ENCODE peak calls at places on chromosomes 13 and 19, in nine cellular contexts. F is Peyer's patch, Y is body of pancreas, E is uterus, A is breast epithelium, D is testis, L is tibial nerve, M is stomach, H is adrenal gland. I is an unnamed sample.

GRCh38 chr13:47337781-47338507 is 441.1 kb upstream of the HTR2A start:
- DNase-seq in F (no peak), Y (no peak), E (no peak), A (no peak), D (no peak), L (no peak), M (no peak), H (no peak), I (no peak)

GRCh38 chr19:29702958-29703320 is 12.1 kb downstream of the C19orf12 start:
- DNase-seq in F (no peak), Y (no peak), E (no peak), A (no peak), D (no peak), L (no peak), M (no peak), H (no peak), I (no peak)

GRCh38 chr13:38657191-38657590 is 29.7 kb upstream of the FREM2 start:
- DNase-seq in F (no peak), Y (no peak), E (no peak), A (no peak), D (no peak), L (no peak), M (no peak), H (no peak), I (no peak)

GRCh38 chr13:110347535-110348308 is 40.6 kb downstream of the COL4A2 start:
- DNase-seq in F (no peak), Y (no peak), E (peak), A (peak), D (no peak), L (no peak), M (no peak), H (peak), I (peak)

GRCh38 chr13:81048026-81048461 is 707.1 kb upstream of the SPRY2 start:
- DNase-seq in F (no peak), Y (no peak), E (no peak), A (no peak), D (no peak), L (no peak), M (no peak), H (no peak), I (no peak)

GRCh38 chr13:30120133-30120822 is 187.1 kb downstream of the KATNAL1 start:
- DNase-seq in F (no peak), Y (no peak), E (no peak), A (no peak), D (no peak), L (no peak), M (no peak), H (no peak), I (no peak)

GRCh38 chr19:29285878-29286277 is 72.9 kb upstream of the UQCRFS1 start:
- DNase-seq in F (no peak), Y (no peak), E (peak), A (no peak), D (no peak), L (no peak), M (no peak), H (no peak), I (peak)

GRCh38 chr19:35349614-35350521 is 2.2 kb downstream of the FFAR1 start:
- DNase-seq in F (peak), Y (peak), E (no peak), A (peak), D (no peak), L (no peak), M (no peak), H (no peak), I (peak)

GRCh38 chr13:93368705-93369104 is 142.1 kb downstream of the GPC6 start:
- DNase-seq in F (no peak), Y (no peak), E (no peak), A (no peak), D (no peak), L (no peak), M (no peak), H (no peak), I (no peak)

GRCh38 chr13:60696602-60697001 is 299.6 kb downstream of the TDRD3 start:
- DNase-seq in F (no peak), Y (no peak), E (no peak), A (no peak), D (no peak), L (no peak), M (no peak), H (no peak), I (no peak)

GRCh38 chr13:39038569-39038898 is 278 bp downstream of the NHLRC3 start:
- DNase-seq in F (peak), Y (no peak), E (no peak), A (no peak), D (peak), L (no peak), M (no peak), H (no peak), I (peak)

GRCh38 chr13:30755678-30756077 is 20.3 kb downstream of the ALOX5AP start:
- DNase-seq in F (no peak), Y (no peak), E (no peak), A (no peak), D (no peak), L (no peak), M (no peak), H (no peak), I (no peak)

GRCh38 chr13:111406636-111407035 is 86.2 kb downstream of the TEX29 start:
- DNase-seq in F (no peak), Y (no peak), E (no peak), A (no peak), D (no peak), L (no peak), M (no peak), H (no peak), I (no peak)

GRCh38 chr19:47433121-47433520 is 13.8 kb upstream of the MEIS3 start:
- DNase-seq in F (no peak), Y (no peak), E (no peak), A (no peak), D (no peak), L (no peak), M (no peak), H (no peak), I (no peak)

GRCh38 chr13:90445179-90445578 is 902.3 kb upstream of the MIR17HG start:
- DNase-seq in F (no peak), Y (peak), E (no peak), A (no peak), D (no peak), L (no peak), M (no peak), H (peak), I (peak)

GRCh38 chr19:48970923-48971395 is 5.8 kb downstream of the FTL start:
- DNase-seq in F (peak), Y (peak), E (peak), A (no peak), D (peak), L (peak), M (peak), H (peak), I (peak)

GRCh38 chr13:68078874-68079273 is 848.7 kb upstream of the PCDH9 start:
- DNase-seq in F (no peak), Y (no peak), E (no peak), A (no peak), D (no peak), L (no peak), M (no peak), H (no peak), I (no peak)

GRCh38 chr19:36032251-36033104 is at the start of gene CLIP3:
- DNase-seq in F (no peak), Y (peak), E (peak), A (no peak), D (peak), L (peak), M (no peak), H (no peak), I (peak)

GRCh38 chr19:55670280-55671053 is 4.6 kb upstream of the EPN1 start:
- DNase-seq in F (no peak), Y (peak), E (no peak), A (no peak), D (no peak), L (no peak), M (no peak), H (peak), I (no peak)

GRCh38 chr19:11693505-11694499 is 44.9 kb downstream of the ZNF823 start:
- DNase-seq in F (no peak), Y (no peak), E (no peak), A (no peak), D (no peak), L (no peak), M (no peak), H (no peak), I (no peak)

GRCh38 chr19:4233282-4233853 is 4.0 kb downstream of the EBI3 start:
- DNase-seq in F (peak), Y (peak), E (no peak), A (no peak), D (peak), L (peak), M (peak), H (peak), I (no peak)

GRCh38 chr13:78161266-78161665 is 242.6 kb upstream of the EDNRB start:
- DNase-seq in F (no peak), Y (no peak), E (no peak), A (no peak), D (no peak), L (no peak), M (no peak), H (no peak), I (no peak)

GRCh38 chr19:42267644-42268141 is 1.4 kb upstream of the CIC start:
- DNase-seq in F (no peak), Y (no peak), E (no peak), A (no peak), D (no peak), L (no peak), M (no peak), H (no peak), I (no peak)

GRCh38 chr13:36297259-36297599 is 385 bp downstream of the CCDC169 start:
- DNase-seq in F (no peak), Y (no peak), E (no peak), A (no peak), D (no peak), L (no peak), M (no peak), H (no peak), I (no peak)

GRCh38 chr19:2055871-2056809 is 5.1 kb upstream of the MKNK2 start:
- DNase-seq in F (peak), Y (peak), E (peak), A (no peak), D (peak), L (peak), M (no peak), H (no peak), I (peak)

GRCh38 chr13:31174018-31174417 is 12.3 kb upstream of the HSPH1 start:
- DNase-seq in F (no peak), Y (no peak), E (no peak), A (no peak), D (no peak), L (no peak), M (no peak), H (no peak), I (no peak)

GRCh38 chr19:4327252-4327876 is 11.3 kb downstream of the STAP2 start:
- DNase-seq in F (peak), Y (peak), E (peak), A (peak), D (peak), L (peak), M (peak), H (peak), I (peak)

GRCh38 chr19:610071-610800 is 20.6 kb downstream of the HCN2 start:
- DNase-seq in F (peak), Y (no peak), E (no peak), A (no peak), D (peak), L (no peak), M (peak), H (no peak), I (no peak)

GRCh38 chr19:405138-405965 is 3.6 kb downstream of the C2CD4C start:
- DNase-seq in F (no peak), Y (no peak), E (no peak), A (peak), D (no peak), L (no peak), M (no peak), H (no peak), I (no peak)

GRCh38 chr13:35687336-35687735 is 210.8 kb upstream of the MAB21L1 start:
- DNase-seq in F (no peak), Y (no peak), E (no peak), A (no peak), D (no peak), L (no peak), M (no peak), H (no peak), I (no peak)

GRCh38 chr19:47239610-47240296 is 8.8 kb upstream of the BBC3 start:
- DNase-seq in F (peak), Y (peak), E (peak), A (no peak), D (peak), L (no peak), M (peak), H (peak), I (peak)

GRCh38 chr19:5772416-5772815 is 12.1 kb downstream of the PRR22 start:
- DNase-seq in F (no peak), Y (no peak), E (no peak), A (no peak), D (no peak), L (no peak), M (no peak), H (no peak), I (no peak)

GRCh38 chr13:47628666-47629065 is 372.4 kb downstream of the SUCLA2 start:
- DNase-seq in F (no peak), Y (no peak), E (no peak), A (no peak), D (no peak), L (no peak), M (no peak), H (no peak), I (no peak)

GRCh38 chr13:31053098-31053497 is 108.6 kb downstream of the HSPH1 start:
- DNase-seq in F (no peak), Y (no peak), E (no peak), A (peak), D (no peak), L (no peak), M (no peak), H (peak), I (no peak)

GRCh38 chr13:77571956-77572355 is 36.5 kb downstream of the SCEL start:
- DNase-seq in F (no peak), Y (no peak), E (no peak), A (no peak), D (no peak), L (no peak), M (no peak), H (no peak), I (no peak)

GRCh38 chr19:42197375-42197817 is 20.1 kb downstream of the DEDD2 start:
- DNase-seq in F (peak), Y (no peak), E (no peak), A (no peak), D (no peak), L (no peak), M (no peak), H (no peak), I (no peak)

GRCh38 chr13:110391273-110391672 is 84.2 kb downstream of the COL4A2 start:
- DNase-seq in F (no peak), Y (no peak), E (no peak), A (no peak), D (no peak), L (no peak), M (no peak), H (no peak), I (no peak)

GRCh38 chr19:41224632-41225031 is 5.6 kb downstream of the AXL start:
- DNase-seq in F (no peak), Y (no peak), E (no peak), A (no peak), D (no peak), L (no peak), M (no peak), H (no peak), I (no peak)

GRCh38 chr13:66780814-66781213 is 449.3 kb downstream of the PCDH9 start:
- DNase-seq in F (no peak), Y (no peak), E (no peak), A (no peak), D (no peak), L (no peak), M (no peak), H (no peak), I (no peak)

DNA sequence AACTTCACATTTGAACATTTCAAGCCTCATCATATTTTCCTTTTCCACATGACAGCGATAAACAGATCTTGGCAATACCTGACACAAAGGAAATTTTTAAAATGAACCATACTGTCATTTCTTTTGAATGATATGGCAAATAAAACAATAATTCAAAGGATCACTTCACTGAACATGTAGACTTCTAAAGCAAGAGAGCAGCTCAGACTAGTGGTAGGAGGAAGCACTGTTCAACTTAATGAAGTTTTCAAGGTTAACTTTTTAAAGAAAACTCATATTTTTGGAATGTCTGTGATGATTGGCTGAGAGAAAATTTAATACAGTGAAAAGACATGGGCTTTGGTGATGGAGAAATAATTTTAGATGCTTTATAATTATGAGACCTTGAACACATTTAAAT is 198.0 kb downstream of the OXGR1 start:
- DNase-seq in F (no peak), Y (no peak), E (no peak), A (no peak), D (no peak), L (no peak), M (no peak), H (no peak), I (no peak)
- TF ChIP-seq CTCF in F (no peak), Y (no peak), E (no peak), A (no peak), D (peak), L (no peak), M (no peak), H (no peak), I (no peak)

GRCh38 chr13:46181799-46182490 is at the start of gene LCP1:
- DNase-seq in F (peak), Y (no peak), E (no peak), A (no peak), D (no peak), L (peak), M (peak), H (no peak), I (peak)
- TF ChIP-seq POLR2A in F (peak), Y (no peak), E (no peak), A (no peak), D (no peak), L (peak), M (no peak), H (peak), I (no peak)

DNA sequence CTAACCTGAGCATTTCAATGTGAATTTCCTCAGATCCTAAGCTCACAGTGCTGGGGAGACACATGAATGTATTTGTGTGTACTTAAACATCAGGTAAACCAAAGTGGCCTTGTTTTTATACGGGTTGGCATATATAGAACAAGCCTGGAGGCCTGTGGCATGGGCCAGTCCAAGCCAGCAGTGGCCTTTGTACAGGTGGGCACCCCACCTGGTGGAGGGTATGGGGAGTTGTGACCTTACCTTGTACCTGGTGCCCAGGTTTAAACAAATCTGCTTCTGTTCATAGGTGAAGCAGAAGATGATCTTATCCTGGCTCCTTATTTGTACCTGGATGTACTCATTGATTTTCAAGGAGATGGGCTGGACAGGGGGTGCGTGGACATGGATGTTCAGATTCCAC is 71.0 kb downstream of the ERICH6B start:
- DNase-seq in F (no peak), Y (no peak), E (no peak), A (no peak), D (no peak), L (no peak), M (no peak), H (no peak), I (no peak)
- TF ChIP-seq CTCF in F (no peak), Y (no peak), E (no peak), A (no peak), D (no peak), L (no peak), M (no peak), H (no peak), I (no peak)

GRCh38 chr19:10655457-10656312 is 1.5 kb downstream of the ILF3 start:
- DNase-seq in F (no peak), Y (peak), E (no peak), A (no peak), D (peak), L (no peak), M (no peak), H (peak), I (no peak)

GRCh38 chr19:10653732-10654609 is at the start of gene ILF3:
- DNase-seq in F (peak), Y (peak), E (peak), A (peak), D (peak), L (peak), M (peak), H (peak), I (peak)

GRCh38 chr19:10651821-10652220 is 2.3 kb upstream of the ILF3 start:
- DNase-seq in F (no peak), Y (no peak), E (no peak), A (no peak), D (no peak), L (no peak), M (no peak), H (no peak), I (no peak)

GRCh38 chr19:10653482-10653731 is 739 bp upstream of the ILF3 start:
- DNase-seq in F (no peak), Y (no peak), E (no peak), A (no peak), D (no peak), L (no peak), M (no peak), H (no peak), I (no peak)

GRCh38 chr19:10654610-10655456 is 687 bp downstream of the ILF3 start:
- DNase-seq in F (peak), Y (peak), E (peak), A (no peak), D (peak), L (no peak), M (peak), H (peak), I (peak)
- TF ChIP-seq POLR2A in F (no peak), Y (no peak), E (no peak), A (no peak), D (no peak), L (no peak), M (no peak), H (no peak), I (no peak)

DNA sequence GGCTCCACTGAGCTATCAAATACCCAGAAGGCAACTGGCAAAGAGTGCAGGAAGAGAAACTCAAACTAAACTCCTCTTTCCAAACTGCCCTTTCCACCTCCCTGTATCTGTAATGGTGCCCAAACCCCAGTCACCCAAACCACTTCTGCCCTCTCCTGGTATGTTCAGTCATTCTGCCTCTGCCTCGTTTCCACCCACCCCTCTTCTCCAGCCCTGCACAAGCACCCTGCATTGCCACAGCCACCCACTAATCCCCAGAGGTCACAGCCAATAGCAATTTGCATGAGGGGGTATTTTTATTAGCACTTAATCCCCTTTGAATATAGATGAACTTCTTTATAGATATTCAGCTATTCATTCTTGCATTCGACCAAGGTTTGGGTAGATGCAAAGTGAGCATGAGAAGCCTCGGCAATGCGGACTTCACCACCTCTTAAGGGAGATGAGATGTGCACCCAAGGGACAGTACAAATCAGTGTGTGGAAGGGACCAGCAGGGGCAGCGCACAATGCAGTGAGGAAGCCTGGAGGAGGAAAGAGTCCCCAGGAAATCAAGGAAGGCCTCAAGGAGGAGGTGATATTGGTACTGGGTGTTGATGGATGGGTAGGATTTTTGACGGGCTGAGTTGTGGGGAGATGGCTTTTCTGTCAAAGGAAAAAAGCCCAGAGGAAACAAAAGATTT is 12.4 kb downstream of the TMEM272 start:
- DNase-seq in F (peak), Y (peak), E (no peak), A (no peak), D (no peak), L (peak), M (no peak), H (peak), I (no peak)
- TF ChIP-seq CTCF in F (peak), Y (peak), E (no peak), A (no peak), D (no peak), L (peak), M (no peak), H (peak), I (no peak)

GRCh38 chr19:16896913-16897571 is 8.2 kb downstream of the F2RL3 start:
- DNase-seq in F (peak), Y (peak), E (peak), A (peak), D (peak), L (peak), M (peak), H (peak), I (peak)

GRCh38 chr19:16894080-16894479 is 5.3 kb downstream of the F2RL3 start:
- DNase-seq in F (peak), Y (no peak), E (no peak), A (no peak), D (no peak), L (no peak), M (no peak), H (no peak), I (no peak)

GRCh38 chr19:16893686-16893990 is 4.8 kb downstream of the F2RL3 start:
- DNase-seq in F (peak), Y (no peak), E (no peak), A (no peak), D (no peak), L (no peak), M (no peak), H (no peak), I (no peak)

GRCh38 chr19:16896098-16896912 is 7.5 kb downstream of the F2RL3 start:
- DNase-seq in F (no peak), Y (no peak), E (no peak), A (no peak), D (peak), L (no peak), M (no peak), H (peak), I (no peak)

GRCh38 chr19:16895467-16896097 is 6.8 kb downstream of the F2RL3 start:
- DNase-seq in F (no peak), Y (no peak), E (no peak), A (no peak), D (peak), L (no peak), M (no peak), H (no peak), I (no peak)
- TF ChIP-seq POLR2A in F (no peak), Y (no peak), E (no peak), A (no peak), D (no peak), L (no peak), M (no peak), H (no peak), I (no peak)

I was measured in lower leg skin.